ENCODE peak calls at places on chromosomes 1 and 21, in six cellular contexts. L is WERI-Rb-1, W is fibroblast of lung, I is cardiac muscle cell, Y is left ventricle myocardium inferior, S is IMR-90. V is an unnamed sample. For H3K9me3, the result is how much of the 10 kb centered on the place peaks cover.

GRCh38 chr1:119314001-119314796 is 54.4 kb upstream of the HAO2 start:
- DNase-seq in I (no peak), Y (no peak), W (no peak), L (no peak), S (no peak), V (no peak)

GRCh38 chr1:43065191-43065590 is 106.5 kb upstream of the SLC2A1 start:
- DNase-seq in S (no peak), W (no peak), Y (no peak), I (no peak), L (no peak), V (no peak)

GRCh38 chr1:17265162-17265561 is 16.3 kb downstream of the PADI3 start:
- DNase-seq in Y (no peak), I (no peak), W (peak), S (peak), L (no peak), V (no peak)

GRCh38 chr1:216830836-216831235 is 107.6 kb upstream of the ESRRG start:
- DNase-seq in I (no peak), W (no peak), Y (no peak), S (no peak), L (no peak), V (no peak)

GRCh38 chr1:234925440-234926251 is 203.0 kb downstream of the TOMM20 start:
- DNase-seq in L (no peak), W (peak), S (peak), Y (no peak), I (no peak), V (no peak)

GRCh38 chr1:85303440-85304162 is 27.2 kb upstream of the BCL10 start:
- DNase-seq in W (no peak), Y (no peak), I (no peak), L (no peak), S (no peak), V (no peak)

GRCh38 chr1:165629848-165630628 is 996 bp upstream of the MGST3 start:
- DNase-seq in Y (no peak), W (no peak), I (no peak), S (no peak), L (peak), V (no peak)

GRCh38 chr1:101483982-101484381 is 247.2 kb downstream of the S1PR1 start:
- DNase-seq in I (no peak), W (no peak), S (no peak), Y (no peak), L (no peak), V (no peak)

GRCh38 chr1:172742599-172743500 is 83.9 kb downstream of the FASLG start:
- DNase-seq in I (peak), L (no peak), W (peak), S (peak), Y (no peak), V (no peak)

GRCh38 chr1:220325306-220325995 is 53.2 kb upstream of the RAB3GAP2 start:
- DNase-seq in S (no peak), I (no peak), L (no peak), W (no peak), Y (no peak), V (no peak)

GRCh38 chr1:94039871-94040569 is 80.9 kb downstream of the ABCA4 start:
- DNase-seq in Y (peak), W (peak), S (no peak), I (no peak), L (no peak), V (no peak)

GRCh38 chr1:204928671-204929486 is 58.2 kb downstream of the NFASC start:
- DNase-seq in S (no peak), I (no peak), W (no peak), L (peak), Y (no peak), V (no peak)

GRCh38 chr1:165717918-165718515 is 19.7 kb upstream of the ALDH9A1 start:
- DNase-seq in W (peak), S (peak), Y (no peak), I (peak), L (peak), V (no peak)

GRCh38 chr1:27560271-27561125 is 43.4 kb downstream of the AHDC1 start:
- DNase-seq in Y (peak), S (no peak), I (no peak), L (no peak), W (no peak), V (no peak)

GRCh38 chr1:9628541-9629444 is 22.7 kb upstream of the PIK3CD start:
- DNase-seq in L (no peak), W (no peak), S (no peak), Y (no peak), I (no peak), V (no peak)

GRCh38 chr1:56113679-56114078 is 465.7 kb downstream of the PLPP3 start:
- DNase-seq in W (no peak), L (no peak), I (no peak), Y (no peak), S (no peak), V (no peak)

GRCh38 chr1:190175320-190175719 is 302.3 kb downstream of the BRINP3 start:
- DNase-seq in W (peak), L (no peak), S (peak), Y (no peak), I (no peak), V (no peak)

GRCh38 chr1:200969726-200970521 is 53.6 kb downstream of the KIF21B start:
- DNase-seq in S (no peak), Y (no peak), I (no peak), L (no peak), W (no peak), V (no peak)

GRCh38 chr1:15258828-15259588 is 12.0 kb downstream of the FHAD1 start:
- DNase-seq in L (no peak), I (no peak), S (no peak), W (no peak), Y (no peak), V (no peak)

GRCh38 chr21:31872452-31873274 is at the start of gene HUNK:
- DNase-seq in I (peak), L (peak), Y (no peak), W (peak), S (peak), V (peak)

GRCh38 chr1:198040880-198041279 is 115.9 kb upstream of the NEK7 start:
- DNase-seq in W (no peak), Y (no peak), S (no peak), I (no peak), L (no peak), V (no peak)

GRCh38 chr21:45592208-45592619 is 50.0 kb upstream of the SLC19A1 start:
- DNase-seq in I (no peak), S (no peak), Y (no peak), L (no peak), W (no peak), V (peak)

GRCh38 chr21:46667735-46668380 is 32.4 kb downstream of the PRMT2 start:
- DNase-seq in W (peak), L (peak), S (peak), I (peak), Y (no peak), V (no peak)

GRCh38 chr1:23562138-23562819 is 3.0 kb upstream of the ID3 start:
- DNase-seq in I (peak), S (peak), Y (peak), L (peak), W (peak), V (peak)

GRCh38 chr1:168653567-168653966 is 75.4 kb downstream of the DPT start:
- DNase-seq in L (no peak), Y (no peak), I (no peak), S (no peak), W (peak), V (no peak)

GRCh38 chr1:82225407-82226197 is 424.9 kb downstream of the ADGRL2 start:
- DNase-seq in S (no peak), I (no peak), L (no peak), Y (no peak), W (peak), V (no peak)

GRCh38 chr1:166988976-166989515 is at the start of gene MAEL:
- DNase-seq in S (no peak), L (no peak), Y (no peak), W (no peak), I (no peak), V (no peak)

GRCh38 chr1:80639777-80640533 is 1160.8 kb upstream of the ADGRL2 start:
- DNase-seq in W (no peak), L (no peak), S (no peak), I (no peak), Y (no peak), V (no peak)

GRCh38 chr1:33768821-33769220 is 95.1 kb upstream of the HMGB4 start:
- DNase-seq in L (no peak), W (no peak), Y (no peak), S (no peak), I (no peak), V (no peak)

GRCh38 chr1:116483481-116484309 is 87.1 kb downstream of the CD58 start:
- DNase-seq in S (peak), Y (peak), I (peak), L (no peak), W (no peak), V (peak)

GRCh38 chr1:202029171-202029665 is 18.8 kb downstream of the ELF3 start:
- DNase-seq in L (no peak), I (no peak), W (peak), Y (no peak), S (peak), V (no peak)

GRCh38 chr1:12179111-12179519 is 12.3 kb downstream of the TNFRSF1B start:
- DNase-seq in L (no peak), W (peak), S (peak), Y (no peak), I (no peak), V (no peak)

GRCh38 chr21:46457801-46458314 is 833 bp upstream of the DIP2A start:
- DNase-seq in L (peak), Y (peak), W (peak), S (peak), I (peak), V (peak)

GRCh38 chr21:35563885-35564451 is 496.4 kb downstream of the SETD4 start:
- DNase-seq in S (peak), L (no peak), I (no peak), Y (peak), W (peak), V (no peak)

GRCh38 chr1:73604739-73605138 is 593.2 kb downstream of the LRRIQ3 start:
- DNase-seq in L (no peak), W (peak), S (no peak), I (no peak), Y (no peak), V (no peak)

GRCh38 chr1:221712198-221712684 is 29.6 kb downstream of the DUSP10 start:
- DNase-seq in I (no peak), S (peak), L (no peak), W (peak), Y (no peak), V (no peak)

GRCh38 chr1:234154320-234155251 is 218.7 kb upstream of the COA6 start:
- DNase-seq in I (peak), W (peak), S (peak), Y (no peak), L (peak), V (no peak)

GRCh38 chr1:170586321-170586855 is 54.4 kb downstream of the GORAB start:
- DNase-seq in I (no peak), W (peak), S (no peak), L (peak), Y (peak), V (no peak)

DNA sequence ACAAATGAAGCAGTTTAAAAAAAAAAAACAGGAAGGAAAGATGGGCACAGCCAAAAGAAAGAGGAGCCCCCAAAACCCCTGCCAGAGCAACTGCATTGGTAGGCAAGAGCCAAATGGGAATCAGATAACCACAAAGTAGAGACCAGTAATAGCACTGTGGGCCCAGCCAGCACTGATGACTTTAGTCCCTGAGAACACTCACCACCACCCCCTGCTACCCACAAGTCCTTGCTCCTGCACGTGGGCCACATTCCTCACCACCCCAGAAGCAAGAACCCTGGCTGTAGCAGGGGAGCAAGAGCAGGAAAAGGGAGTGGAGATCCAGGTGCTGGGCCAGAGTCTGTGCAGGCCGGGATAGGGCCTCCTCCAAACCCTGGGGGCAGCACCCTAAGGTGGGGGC is 86.1 kb downstream of the RRAGC start:
- DNase-seq in S (no peak), W (no peak), L (no peak), I (no peak), Y (no peak), V (no peak)
- H3K27ac ChIP-seq in S (no peak), W (no peak), L (no peak), I (no peak), Y (no peak), V (no peak)

GRCh38 chr1:177165069-177165439 is 542 bp upstream of the ASTN1 start:
- DNase-seq in L (no peak), I (no peak), S (no peak), W (no peak), Y (no peak), V (no peak)
- H3K4me3 ChIP-seq in L (peak), I (peak), S (peak), W (no peak), Y (peak), V (no peak)

DNA sequence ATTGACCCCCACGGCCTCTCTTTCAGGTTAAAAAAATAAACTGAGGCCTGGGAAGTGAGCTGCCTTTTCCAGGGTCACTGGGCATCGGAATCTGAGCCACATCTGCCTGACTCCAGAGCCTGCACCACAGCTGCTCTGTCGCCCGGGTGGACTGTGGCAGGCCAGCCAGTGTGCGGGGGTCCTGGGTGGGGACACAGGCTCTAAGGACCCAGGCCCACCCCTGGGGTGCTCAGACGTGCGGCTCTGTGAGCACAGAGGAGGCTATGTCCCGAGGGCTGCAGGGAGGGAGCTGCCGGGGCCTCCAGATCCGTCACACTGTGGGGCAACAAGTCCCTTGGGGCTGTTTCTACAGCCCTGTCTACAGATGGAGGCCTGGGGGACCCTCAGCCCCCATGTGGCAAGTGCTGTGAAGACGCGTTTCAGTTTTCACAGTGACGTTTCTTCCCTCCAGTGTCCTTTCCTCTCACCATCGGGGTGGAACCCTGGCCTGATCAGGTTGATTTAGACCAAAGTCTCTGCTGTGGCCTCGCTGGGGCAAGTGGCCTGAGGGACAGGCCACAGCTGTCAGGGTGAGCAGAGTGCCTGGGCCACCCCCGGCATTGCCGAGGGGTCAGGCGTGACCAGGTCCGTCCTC is 39.2 kb upstream of the ACTRT2 start:
- DNase-seq in S (no peak), W (no peak), L (no peak), Y (peak), I (no peak), V (no peak)
- H3K9me3 ChIP-seq in S (under half), W (under half), L (under half), Y (under half), I (under half), V (under half)

GRCh38 chr1:18953656-18954259 is 2.7 kb downstream of the IFFO2 start:
- DNase-seq in W (no peak), L (no peak), S (no peak), I (no peak), Y (no peak), V (no peak)

GRCh38 chr1:18955442-18956188 is 861 bp downstream of the IFFO2 start:
- DNase-seq in S (no peak), Y (no peak), I (peak), L (peak), W (no peak), V (peak)

GRCh38 chr1:18956189-18957135 is at the start of gene IFFO2:
- DNase-seq in I (peak), S (peak), Y (peak), L (peak), W (peak), V (peak)

GRCh38 chr1:18955116-18955441 is 1.4 kb downstream of the IFFO2 start:
- DNase-seq in Y (no peak), S (no peak), I (no peak), W (no peak), L (no peak), V (no peak)

DNA sequence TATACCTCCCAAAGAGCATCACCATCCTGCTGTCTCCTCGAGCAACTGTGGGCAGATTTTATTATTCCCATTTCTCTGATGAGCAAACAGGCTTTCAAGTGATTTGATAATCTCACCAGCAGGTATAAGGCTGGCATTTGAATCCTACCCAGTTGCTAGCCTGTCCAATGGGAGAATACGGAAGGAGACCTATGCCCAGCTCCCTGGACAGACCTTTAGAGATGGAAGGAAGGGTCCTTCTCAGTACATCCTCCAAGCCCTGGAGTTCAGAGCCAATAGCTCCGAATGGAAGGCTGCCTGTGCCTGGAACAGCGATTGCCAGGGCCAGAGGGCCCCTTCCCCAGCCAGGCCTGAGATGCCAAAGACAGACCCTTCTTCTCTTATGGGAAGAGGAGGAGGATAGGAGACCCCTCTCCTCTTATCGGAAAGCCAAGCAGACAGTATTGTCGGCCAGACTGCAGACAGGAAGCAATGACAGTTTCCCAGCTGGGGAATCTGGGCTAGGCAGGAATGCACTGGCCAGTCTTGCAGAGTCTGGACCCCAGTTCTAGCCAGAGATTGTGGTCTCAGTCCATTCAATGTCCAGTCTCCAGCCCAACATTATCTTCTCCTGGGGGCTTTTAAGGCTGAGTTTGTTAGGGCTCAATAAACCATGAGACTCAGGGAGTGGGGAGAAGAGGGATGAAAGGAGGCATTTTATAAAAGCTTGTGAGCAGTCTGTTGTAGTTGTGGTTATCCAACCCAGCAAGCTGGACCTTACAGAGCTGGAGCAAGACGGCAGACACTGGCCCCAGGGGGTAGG is 2.0 kb downstream of the IFFO2 start:
- DNase-seq in W (peak), I (no peak), L (no peak), Y (no peak), S (no peak), V (no peak)
- H3K27ac ChIP-seq in W (no peak), I (no peak), L (no peak), Y (peak), S (peak), V (peak)

GRCh38 chr21:16125274-16125673 is 395.5 kb downstream of the USP25 start:
- DNase-seq in L (no peak), Y (no peak), S (no peak), I (no peak), W (no peak), V (no peak)

GRCh38 chr21:16124397-16125130 is 394.8 kb downstream of the USP25 start:
- DNase-seq in W (peak), S (peak), I (no peak), Y (no peak), L (no peak), V (no peak)
- H3K4me3 ChIP-seq in W (no peak), S (no peak), I (no peak), Y (peak), L (no peak), V (no peak)

GRCh38 chr1:227612658-227613057 is 49.3 kb downstream of the ZNF678 start:
- DNase-seq in I (no peak), W (no peak), Y (no peak), L (no peak), S (no peak), V (no peak)
- H3K9me3 ChIP-seq in I (under half), W (under half), Y (under half), L (under half), S (under half), V (half or more)

GRCh38 chr1:161198877-161199431 is at the start of gene ADAMTS4:
- DNase-seq in L (peak), S (peak), W (peak), Y (peak), I (peak), V (no peak)

GRCh38 chr1:161201828-161202712 is at the start of gene NDUFS2:
- DNase-seq in W (peak), Y (peak), L (peak), I (peak), S (peak), V (peak)

GRCh38 chr1:161200992-161201827 is 957 bp upstream of the NDUFS2 start:
- DNase-seq in Y (peak), L (no peak), W (no peak), S (peak), I (no peak), V (no peak)

GRCh38 chr1:161199506-161200119 is 759 bp upstream of the ADAMTS4 start:
- DNase-seq in Y (no peak), I (no peak), S (no peak), L (no peak), W (no peak), V (no peak)

GRCh38 chr1:161200421-161200991 is 1.7 kb upstream of the ADAMTS4 start:
- DNase-seq in W (no peak), S (no peak), Y (no peak), I (no peak), L (no peak), V (no peak)
- H3K27ac ChIP-seq in W (peak), S (peak), Y (peak), I (no peak), L (peak), V (peak)

GRCh38 chr1:2248854-2249558 is 20.9 kb downstream of the SKI start:
- DNase-seq in Y (no peak), I (no peak), S (no peak), L (no peak), W (no peak), V (peak)

GRCh38 chr1:2250721-2251281 is 22.7 kb downstream of the SKI start:
- DNase-seq in Y (no peak), I (no peak), S (no peak), L (no peak), W (no peak), V (peak)

GRCh38 chr1:2247760-2248126 is 19.6 kb downstream of the SKI start:
- DNase-seq in I (no peak), S (no peak), L (no peak), W (no peak), Y (no peak), V (peak)

GRCh38 chr1:2249559-2249906 is 21.4 kb downstream of the SKI start:
- DNase-seq in S (no peak), I (no peak), L (no peak), Y (no peak), W (no peak), V (no peak)

GRCh38 chr1:2248127-2248826 is 20.2 kb downstream of the SKI start:
- DNase-seq in Y (no peak), S (no peak), W (no peak), L (no peak), I (no peak), V (peak)
- H3K4me3 ChIP-seq in Y (no peak), S (no peak), W (no peak), L (no peak), I (no peak), V (peak)

V was measured in lower lobe of right lung.